ENCODE peak calls at places on chromosomes 16 and 17, in seven cellular contexts. T, K, Y, I, S, Z and J are unnamed samples.

GRCh38 chr17:3827124-3827773 is 18.8 kb downstream of the NCBP3 start:
- DNase-seq in Z (peak; percentile 75), I (peak; percentile 80), T (peak; percentile 79), S (peak; percentile 45), K (peak; percentile 65), Y (peak; percentile 41), J (peak; percentile 52)

GRCh38 chr17:31431795-31432658 is 40.6 kb downstream of the RAB11FIP4 start:
- DNase-seq in K (no peak), T (no peak), S (no peak), I (no peak), Z (no peak), Y (no peak), J (no peak)

GRCh38 chr17:73343168-73343634 is 31.4 kb upstream of the CDC42EP4 start:
- DNase-seq in Y (peak; percentile 58), I (peak; percentile 81), Z (no peak), T (no peak), S (peak; percentile 75), K (peak; percentile 84), J (no peak)

GRCh38 chr16:59633996-59634579 is 900.0 kb upstream of the GOT2 start:
- DNase-seq in T (peak; percentile 34), Z (peak; percentile 23), Y (no peak), K (peak; percentile 91), S (peak; percentile 86), I (no peak), J (no peak)

GRCh38 chr16:86885139-86885538 is 306.8 kb downstream of the FOXL1 start:
- DNase-seq in Y (no peak), Z (no peak), I (no peak), T (no peak), S (no peak), K (no peak), J (no peak)

GRCh38 chr17:73591278-73592078 is 52.8 kb downstream of the SDK2 start:
- DNase-seq in S (no peak), Y (no peak), I (no peak), Z (no peak), T (no peak), K (no peak), J (no peak)

GRCh38 chr16:30065943-30066881 is 652 bp downstream of the ALDOA start:
- DNase-seq in Z (no peak), T (no peak), I (no peak), Y (peak; percentile 74), K (peak; percentile 70), S (peak; percentile 51), J (no peak)

GRCh38 chr16:11094075-11094593 is 149.8 kb downstream of the CLEC16A start:
- DNase-seq in T (no peak), Z (peak; percentile 34), S (peak; percentile 67), Y (peak; percentile 76), I (no peak), K (peak; percentile 79), J (peak; percentile 50)

GRCh38 chr17:1438593-1439083 is 17.4 kb downstream of the CRK start:
- DNase-seq in S (peak; percentile 61), K (peak; percentile 66), Z (no peak), I (no peak), T (no peak), Y (no peak), J (no peak)

GRCh38 chr17:6069611-6070279 is 434 bp upstream of the WSCD1 start:
- DNase-seq in T (peak; percentile 44), I (peak; percentile 51), Z (no peak), Y (no peak), S (no peak), K (no peak), J (no peak)

GRCh38 chr16:70324998-70325765 is 21.5 kb upstream of the DDX19A start:
- DNase-seq in Y (no peak), K (no peak), S (no peak), I (no peak), Z (no peak), T (peak; percentile 61), J (no peak)
- H3K4me2 ChIP-seq in Y (no peak overlapping the region), K (no peak overlapping the region), S (no peak overlapping the region), I (no peak overlapping the region), Z (no peak overlapping the region), T (no peak overlapping the region), J (no peak overlapping the region)

GRCh38 chr17:27542841-27543463 is 86.7 kb downstream of the KSR1 start:
- DNase-seq in Y (no peak), I (no peak), Z (no peak), K (no peak), T (no peak), S (no peak), J (no peak)

GRCh38 chr17:27543958-27544349 is 87.0 kb upstream of the LGALS9 start:
- DNase-seq in I (no peak), S (no peak), Y (no peak), K (no peak), T (no peak), Z (no peak), J (no peak)

GRCh38 chr17:27545562-27546229 is 85.3 kb upstream of the LGALS9 start:
- DNase-seq in Y (no peak), K (peak; percentile 91), I (no peak), Z (no peak), T (no peak), S (peak; percentile 91), J (no peak)

GRCh38 chr17:27543464-27543856 is 87.2 kb downstream of the KSR1 start:
- DNase-seq in S (no peak), Z (no peak), Y (no peak), T (no peak), K (no peak), I (no peak), J (no peak)

DNA sequence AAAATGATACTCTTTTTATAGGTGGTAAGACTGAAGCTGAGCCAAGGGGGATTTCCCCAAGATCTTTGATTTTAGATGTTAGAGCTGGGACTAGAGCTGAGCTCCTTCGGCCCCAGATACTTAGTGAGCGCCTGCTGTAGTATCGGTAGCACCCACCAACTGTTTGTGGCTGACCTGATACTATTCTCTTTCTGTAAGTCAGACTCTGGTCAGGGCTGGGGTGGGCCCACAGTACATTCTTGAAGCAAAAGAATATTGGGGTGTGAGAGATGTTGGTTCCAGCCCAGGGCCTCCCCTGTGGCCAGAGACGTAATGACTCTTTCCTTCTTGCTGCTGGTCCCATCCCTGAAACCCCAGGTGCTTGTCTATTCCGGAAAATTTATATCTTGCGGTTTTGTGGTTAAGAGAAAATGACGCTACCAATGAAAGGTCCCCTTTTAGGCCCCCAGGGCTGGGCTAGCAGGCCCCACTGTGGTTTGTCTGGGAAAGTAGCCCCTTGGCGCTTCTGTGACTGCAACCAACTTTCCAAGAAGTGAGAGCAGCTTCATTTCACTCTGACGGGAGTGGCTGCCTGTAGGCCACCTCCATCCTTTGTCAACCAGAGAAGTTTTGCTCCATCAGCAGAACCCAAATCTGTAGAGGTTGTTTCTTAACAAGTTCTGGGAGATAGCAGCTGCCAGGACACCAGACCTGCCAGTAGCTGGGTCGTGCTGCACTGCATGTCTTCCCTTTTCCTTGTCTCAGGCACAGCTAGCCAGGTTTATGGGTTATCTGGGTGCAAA is 86.4 kb upstream of the LGALS9 start:
- DNase-seq in K (peak; percentile 94), I (no peak), T (no peak), S (peak; percentile 96), Z (no peak), Y (peak; percentile 59), J (peak; percentile 53)
- H3K9me3 ChIP-seq in K (no peaks in the 10 kb centered on the region), I (no peaks in the 10 kb centered on the region), T (no peaks in the 10 kb centered on the region), S (no peaks in the 10 kb centered on the region), Z (no peaks in the 10 kb centered on the region), Y (no peaks in the 10 kb centered on the region), J (no peaks in the 10 kb centered on the region)

GRCh38 chr16:23523321-23523720 is 13.0 kb upstream of the GGA2 start:
- DNase-seq in Y (no peak), T (no peak), Z (no peak), S (no peak), I (no peak), K (no peak), J (no peak)
- H3K27me3 ChIP-seq in Y (no peaks in the 10 kb centered on the region), T (no peaks in the 10 kb centered on the region), Z (no peaks in the 10 kb centered on the region), S (no peaks in the 10 kb centered on the region), I (no peaks in the 10 kb centered on the region), K (no peaks in the 10 kb centered on the region), J (no peaks in the 10 kb centered on the region)

GRCh38 chr17:60139438-60140285 is 10.1 kb upstream of the CA4 start:
- DNase-seq in K (peak; percentile 63), T (peak; percentile 54), I (peak; percentile 92), Y (peak; percentile 84), S (peak; percentile 44), Z (peak; percentile 31), J (peak; percentile 29)
- H3K4me2 ChIP-seq in K (peak overlapping the region; percentile 46), T (no peak overlapping the region), I (peak overlapping the region; percentile 80), Y (peak overlapping the region; percentile 45), S (peak overlapping the region; percentile 79), Z (no peak overlapping the region), J (no peak overlapping the region)

DNA sequence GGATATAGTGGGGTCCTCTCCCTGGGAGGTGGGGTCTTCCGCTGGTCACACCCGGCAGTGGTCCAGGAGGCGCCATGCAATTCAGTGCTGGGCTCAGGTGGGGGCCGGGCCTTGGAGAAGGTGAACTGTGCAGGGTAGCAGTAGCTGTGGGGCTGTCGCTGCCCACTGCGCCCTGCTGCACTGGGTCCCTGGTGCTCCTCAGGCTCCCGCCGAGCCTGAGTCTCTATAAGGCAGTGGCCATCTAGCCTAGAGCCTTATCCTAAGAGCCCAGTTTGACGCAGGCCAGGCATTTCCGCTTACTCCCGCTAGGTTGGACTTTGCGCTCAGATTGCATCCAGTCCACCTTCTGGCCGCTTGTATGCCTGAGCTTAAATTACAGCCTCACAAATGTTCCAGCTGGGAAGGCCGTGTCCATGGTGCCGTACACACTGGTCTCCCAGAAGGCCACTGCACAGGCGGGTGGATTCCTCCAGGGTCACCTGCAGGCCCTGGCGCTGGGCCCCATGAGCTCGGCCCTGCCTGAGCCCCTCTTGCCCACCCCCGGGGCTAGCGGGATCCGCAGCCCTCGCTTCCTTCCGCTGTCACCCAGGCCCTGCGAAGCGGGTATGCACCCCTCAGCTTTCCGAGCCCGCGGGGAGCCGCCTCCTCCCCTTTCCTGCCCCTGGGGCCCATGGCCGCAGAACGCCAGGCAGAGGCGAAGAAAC is 1762.2 kb downstream of the TP53TG3F start:
- DNase-seq in Z (no peak), T (no peak), Y (no peak), I (no peak), S (no peak), K (no peak), J (no peak)
- H3K9me3 ChIP-seq in Z (peaks cover 7% of the 10 kb centered on the region), T (peaks cover 3% of the 10 kb centered on the region), Y (no peaks in the 10 kb centered on the region), I (peaks cover 29% of the 10 kb centered on the region), S (peaks cover 2% of the 10 kb centered on the region), K (no peaks in the 10 kb centered on the region), J (no peaks in the 10 kb centered on the region)

DNA sequence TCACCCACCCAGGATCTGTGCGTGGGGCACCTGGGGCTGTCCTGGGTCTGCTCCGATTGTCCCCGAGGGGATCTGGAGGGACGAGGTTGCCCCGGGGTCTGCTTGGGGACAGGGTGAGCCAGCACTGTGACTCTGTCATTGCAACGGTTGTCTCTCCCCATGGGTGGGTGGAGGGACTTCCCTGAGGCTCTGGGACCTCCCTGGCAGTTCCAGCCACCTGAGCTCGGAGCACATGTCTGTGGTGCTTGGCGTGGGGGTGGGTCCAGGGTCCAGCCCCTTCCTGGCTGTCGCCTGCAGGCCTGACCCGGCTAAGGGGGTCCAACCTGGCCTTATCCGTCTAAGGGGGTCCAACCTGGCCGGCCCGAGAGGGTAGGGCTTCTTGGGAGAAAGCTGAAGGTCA is 8.5 kb upstream of the CBFA2T3 start:
- DNase-seq in T (no peak), I (no peak), Z (no peak), K (no peak), S (no peak), Y (no peak), J (no peak)
- H3K27me3 ChIP-seq in T (no peaks in the 10 kb centered on the region), I (no peaks in the 10 kb centered on the region), Z (no peaks in the 10 kb centered on the region), K (peaks cover 4% of the 10 kb centered on the region), S (peaks cover 5% of the 10 kb centered on the region), Y (no peaks in the 10 kb centered on the region), J (peaks cover 92% of the 10 kb centered on the region)